ENCODE peak calls at places on chromosome 11, in seven cellular contexts. R is transverse colon, C is adrenal gland, A is uterus, P is kidney, L is pancreas, K is body of pancreas. D is an unnamed sample. For H3K4me1, the result is how much of the 10 kb centered on the place peaks cover.

GRCh38 chr11:121323208-121323607 is 30.6 kb downstream of the SC5D start:
- DNase-seq in C (no peak), A (no peak), L (no peak), R (no peak), K (no peak), P (no peak), D (no peak)

GRCh38 chr11:26830757-26831156 is 108.9 kb upstream of the SLC5A12 start:
- DNase-seq in P (no peak), R (no peak), A (no peak), K (no peak), L (no peak), C (no peak), D (no peak)

GRCh38 chr11:8709777-8710176 is 27.2 kb downstream of the RPL27A start:
- DNase-seq in P (no peak), A (no peak), L (no peak), K (no peak), C (no peak), R (no peak), D (no peak)

GRCh38 chr11:67160872-67161783 is 42.1 kb downstream of the KDM2A start:
- DNase-seq in P (no peak), L (no peak), R (no peak), A (no peak), K (no peak), C (no peak), D (no peak)

GRCh38 chr11:28245131-28245530 is 136.9 kb downstream of the METTL15 start:
- DNase-seq in R (no peak), A (no peak), C (no peak), K (no peak), L (no peak), P (no peak), D (no peak)

GRCh38 chr11:10268746-10269487 is 25.1 kb downstream of the SBF2 start:
- DNase-seq in L (no peak), R (no peak), A (no peak), C (no peak), K (no peak), P (no peak), D (no peak)

GRCh38 chr11:77141034-77141433 is 13.0 kb downstream of the MYO7A start:
- DNase-seq in R (no peak), A (no peak), K (no peak), L (no peak), P (no peak), C (peak), D (no peak)

GRCh38 chr11:6617315-6617781 is 1.9 kb downstream of the TPP1 start:
- DNase-seq in L (no peak), K (no peak), P (peak), R (no peak), C (no peak), A (peak), D (peak)

GRCh38 chr11:65915821-65916251 is 3.0 kb downstream of the C11orf68 start:
- DNase-seq in L (peak), R (peak), K (peak), P (peak), A (peak), C (peak), D (peak)

GRCh38 chr11:119680899-119681370 is 48.1 kb downstream of the NECTIN1 start:
- DNase-seq in C (peak), L (no peak), P (peak), K (peak), A (no peak), R (no peak), D (no peak)

GRCh38 chr11:67032830-67033555 is 10.1 kb downstream of the SYT12 start:
- DNase-seq in R (no peak), P (peak), A (peak), C (peak), L (no peak), K (no peak), D (no peak)

GRCh38 chr11:68141247-68142027 is 20.2 kb upstream of the CHKA start:
- DNase-seq in L (no peak), A (no peak), K (no peak), R (no peak), P (no peak), C (no peak), D (peak)

GRCh38 chr11:86955674-86956522 is 703 bp upstream of the FZD4 start:
- DNase-seq in K (peak), R (peak), P (peak), L (peak), C (peak), A (peak), D (peak)

GRCh38 chr11:33920838-33921613 is 29.1 kb upstream of the LMO2 start:
- DNase-seq in K (no peak), C (no peak), P (no peak), R (no peak), L (no peak), A (no peak), D (no peak)

DNA sequence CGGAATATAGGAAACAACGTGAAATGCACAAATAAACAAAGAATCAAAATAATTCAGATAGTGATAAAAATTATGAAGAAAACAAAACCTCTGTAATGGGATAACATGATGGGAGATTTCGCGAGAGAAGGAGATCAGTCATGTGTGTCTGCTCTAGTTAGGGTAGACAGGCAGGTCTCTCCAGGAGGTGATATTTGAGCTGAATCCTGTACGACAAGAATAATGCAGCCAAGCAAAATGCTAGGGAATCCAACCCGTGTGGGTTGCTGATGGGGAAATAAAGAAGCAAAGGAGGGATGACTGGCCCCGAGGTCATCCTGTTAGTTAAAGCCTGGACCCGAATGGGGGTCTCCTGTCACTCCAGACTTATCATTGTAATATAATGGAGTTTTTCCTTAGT is 16.0 kb downstream of the MAML2 start:
- DNase-seq in A (no peak), C (no peak), L (no peak), P (no peak), R (no peak), K (no peak), D (no peak)
- H3K27ac ChIP-seq in A (no peak), C (no peak), L (no peak), P (no peak), R (no peak), K (no peak), D (peak)

DNA sequence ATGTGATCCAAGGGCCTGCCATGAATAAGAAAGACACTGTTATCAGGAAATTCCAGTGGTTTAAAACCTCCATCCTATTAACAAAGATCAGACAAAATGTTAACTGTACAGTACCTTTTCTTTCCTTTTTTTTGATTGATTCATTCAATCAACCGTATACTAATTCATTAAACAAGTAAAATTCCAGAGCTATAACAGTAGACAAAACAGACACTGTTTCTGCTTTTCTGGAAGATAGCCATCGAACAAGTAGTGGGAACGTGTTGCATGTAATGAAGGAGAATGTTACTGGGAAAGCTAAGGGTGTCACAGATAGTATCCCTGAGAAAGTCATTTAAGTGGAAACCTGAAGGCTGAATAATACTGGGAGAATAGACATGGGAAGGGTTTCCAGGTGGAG is 73.7 kb upstream of the ALKBH3 start:
- DNase-seq in K (no peak), C (no peak), A (no peak), P (no peak), L (no peak), R (no peak), D (no peak)
- H3K4me1 ChIP-seq in K (under half), C (under half), A (under half), P (under half), L (under half), R (under half), D (under half)

GRCh38 chr11:70315726-70316125 is 45.2 kb downstream of the PPFIA1 start:
- DNase-seq in R (no peak), P (no peak), L (no peak), K (no peak), A (no peak), C (no peak), D (no peak)

GRCh38 chr11:70314730-70315129 is 44.2 kb downstream of the PPFIA1 start:
- DNase-seq in K (no peak), R (no peak), P (no peak), C (no peak), A (no peak), L (no peak), D (no peak)

GRCh38 chr11:70312401-70313357 is 42.2 kb downstream of the PPFIA1 start:
- DNase-seq in C (peak), K (no peak), L (no peak), R (no peak), A (no peak), P (no peak), D (no peak)

GRCh38 chr11:70313945-70314344 is 43.5 kb downstream of the PPFIA1 start:
- DNase-seq in K (no peak), A (no peak), R (no peak), P (no peak), L (no peak), C (no peak), D (no peak)

DNA sequence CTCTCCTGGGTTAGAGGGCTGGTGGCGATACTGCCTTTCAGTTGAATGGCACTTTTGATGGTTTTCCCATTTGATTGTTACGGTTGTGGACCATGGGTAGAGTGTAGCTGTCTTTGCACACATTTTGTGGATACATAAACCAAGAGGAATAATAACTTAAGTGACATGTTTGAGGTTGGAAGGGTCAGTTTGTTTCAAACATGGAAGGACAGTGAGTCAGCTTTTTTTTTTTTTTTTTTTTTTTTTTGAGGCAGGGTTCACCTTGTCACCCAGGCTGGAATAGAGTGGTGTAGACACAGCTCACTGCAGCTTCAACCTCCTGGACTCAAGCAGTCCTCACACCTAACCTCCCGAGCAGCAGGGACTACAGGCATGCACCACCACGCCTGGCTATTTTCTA is 41.1 kb downstream of the PPFIA1 start:
- DNase-seq in R (no peak), C (no peak), L (no peak), P (no peak), K (no peak), A (no peak), D (no peak)
- H3K4me3 ChIP-seq in R (no peak), C (no peak), L (no peak), P (no peak), K (no peak), A (no peak), D (no peak)

DNA sequence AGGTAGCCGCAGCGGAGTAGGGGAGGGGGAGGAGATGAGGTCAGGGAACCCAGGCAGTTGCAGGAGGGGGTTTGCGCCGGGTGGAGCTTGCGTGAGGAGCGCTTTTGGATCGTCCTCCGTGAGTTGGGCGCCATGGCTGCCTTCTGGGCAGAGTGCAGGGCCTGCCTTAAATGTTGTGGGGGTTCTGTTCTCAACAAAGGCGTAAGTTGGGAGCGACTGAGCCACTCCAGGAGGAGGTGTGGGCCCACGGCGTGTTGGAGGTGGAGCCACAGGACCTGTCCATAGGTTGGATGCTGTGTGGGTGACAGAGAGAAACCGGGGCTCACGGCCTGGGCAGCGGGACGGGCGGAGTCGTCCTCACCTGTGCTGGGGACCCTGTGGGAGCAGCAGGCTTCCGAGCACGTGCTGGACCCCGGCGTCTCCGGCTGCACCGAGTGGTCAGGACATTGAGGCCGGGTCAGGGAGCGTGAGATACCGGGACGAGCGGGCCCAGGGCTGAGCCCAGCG is 1.1 kb upstream of the PGGHG start:
- DNase-seq in R (peak), L (peak), C (no peak), K (no peak), A (peak), P (peak), D (peak)
- H3K27ac ChIP-seq in R (peak), L (peak), C (no peak), K (peak), A (no peak), P (peak), D (no peak)

DNA sequence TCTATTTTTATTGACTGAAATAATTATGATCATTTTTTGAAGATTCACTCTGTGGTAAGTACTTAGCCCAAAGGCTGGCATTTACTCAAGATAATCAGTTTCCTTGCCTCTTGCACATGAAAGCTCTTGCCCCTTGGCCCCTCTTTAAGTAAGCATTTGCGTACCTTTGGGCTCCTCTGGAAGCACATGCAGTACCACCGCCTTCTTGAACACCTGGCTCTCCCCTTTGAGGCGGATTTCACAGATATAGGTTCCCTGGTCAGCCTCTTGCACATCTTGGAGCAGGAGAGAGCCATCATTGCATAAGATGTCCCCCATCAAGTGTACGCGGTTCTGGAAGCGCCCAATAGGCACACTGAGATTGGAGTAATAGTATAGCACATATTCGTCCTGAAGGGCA is 14.5 kb downstream of the JAML start:
- DNase-seq in K (no peak), C (no peak), L (no peak), A (no peak), R (no peak), P (no peak), D (no peak)
- H3K4me1 ChIP-seq in K (under half), C (under half), L (under half), A (under half), R (half or more), P (under half), D (under half)

DNA sequence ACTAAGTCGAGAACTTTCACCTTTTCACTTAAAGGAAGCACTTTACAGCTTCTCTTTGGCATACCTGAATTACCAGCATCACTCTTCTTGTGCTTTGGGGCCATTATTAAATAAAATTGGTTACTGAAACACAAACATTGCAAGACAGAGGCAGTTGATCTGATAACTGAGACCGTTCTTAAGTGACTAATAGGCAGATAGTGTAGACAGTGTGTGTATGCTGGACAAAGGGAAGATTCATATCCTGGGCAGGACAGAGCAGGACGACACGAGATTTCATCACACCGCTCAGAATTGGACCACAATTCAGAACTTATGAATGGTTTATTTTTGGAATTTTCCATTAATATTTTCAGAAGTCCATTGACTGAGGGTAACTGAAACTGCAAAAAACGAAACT is 68.5 kb downstream of the LDLRAD3 start:
- DNase-seq in C (peak), P (no peak), A (no peak), L (no peak), K (no peak), R (no peak), D (no peak)
- H3K4me3 ChIP-seq in C (no peak), P (no peak), A (no peak), L (no peak), K (no peak), R (no peak), D (no peak)

GRCh38 chr11:82932564-82932963 is 31.0 kb downstream of the DDIAS start:
- DNase-seq in K (no peak), P (no peak), A (no peak), L (no peak), C (no peak), R (no peak), D (no peak)
- H3K27ac ChIP-seq in K (no peak), P (no peak), A (no peak), L (no peak), C (no peak), R (no peak), D (no peak)

GRCh38 chr11:45755281-45755859 is 49.6 kb upstream of the SLC35C1 start:
- DNase-seq in P (no peak), L (no peak), K (peak), A (no peak), R (no peak), C (no peak), D (no peak)
- H3K4me1 ChIP-seq in P (under half), L (under half), K (under half), A (under half), R (under half), C (under half), D (under half)

GRCh38 chr11:15773024-15773423 is 583.3 kb downstream of the SOX6 start:
- DNase-seq in K (no peak), C (no peak), A (no peak), L (no peak), R (no peak), P (no peak), D (no peak)
- H3K4me3 ChIP-seq in K (no peak), C (no peak), A (no peak), L (no peak), R (no peak), P (no peak), D (no peak)

DNA sequence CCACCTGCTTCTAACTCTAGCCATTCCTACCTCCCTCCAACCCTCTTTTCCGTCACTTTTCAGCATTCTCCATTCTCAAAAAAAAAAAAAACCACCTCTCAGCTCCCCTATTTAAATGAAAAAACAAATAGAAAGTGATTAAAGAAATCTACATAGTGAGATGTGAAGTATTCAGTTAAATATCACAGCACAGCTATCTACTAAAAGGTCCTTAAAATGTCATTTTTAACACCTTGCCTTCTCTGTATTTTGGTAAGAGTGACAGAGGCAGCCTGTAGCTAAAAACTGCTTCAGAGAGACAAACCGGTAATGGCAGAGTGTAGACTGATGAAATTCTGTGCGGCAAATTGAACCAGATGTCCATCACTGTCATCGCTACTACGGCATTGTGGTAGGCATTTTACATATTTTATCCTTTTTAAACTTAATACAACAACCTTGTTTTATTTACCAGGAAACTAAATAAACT is 346 bp upstream of the ALG9 start:
- DNase-seq in P (no peak), A (no peak), C (no peak), R (no peak), K (no peak), L (no peak), D (no peak)
- H3K27ac ChIP-seq in P (peak), A (peak), C (peak), R (peak), K (peak), L (peak), D (peak)